ENCODE peak calls at places on chromosomes 11 and 22, in eight cellular contexts. Y, P, J, E, G, A, I and X are unnamed samples.

GRCh38 chr11:11733246-11733763 is 108.5 kb upstream of the USP47 start:
- DNase-seq in Y (no peak), P (no peak), J (no peak), E (no peak), G (no peak), A (no peak), I (no peak), X (no peak)

GRCh38 chr11:65311197-65311631 is 3.5 kb upstream of the CDC42EP2 start:
- DNase-seq in Y (no peak), P (no peak), J (no peak), E (no peak), G (peak; percentile 34), A (no peak), I (peak; percentile 65), X (no peak)

GRCh38 chr11:94725071-94725470 is 43.1 kb upstream of the AMOTL1 start:
- DNase-seq in Y (no peak), P (no peak), J (no peak), E (no peak), G (peak; percentile 76), A (no peak), I (no peak), X (no peak)

GRCh38 chr11:27282806-27283205 is 80.2 kb downstream of the CCDC34 start:
- DNase-seq in Y (no peak), P (no peak), J (peak; percentile 34), E (no peak), G (no peak), A (no peak), I (no peak), X (no peak)

GRCh38 chr11:121249039-121249663 is 43.4 kb upstream of the SC5D start:
- DNase-seq in Y (no peak), P (no peak), J (peak; percentile 24), E (no peak), G (peak; percentile 69), A (peak; percentile 17), I (no peak), X (peak; percentile 23)

GRCh38 chr22:50459016-50459415 is 15.8 kb downstream of the SBF1 start:
- DNase-seq in Y (no peak), P (no peak), J (no peak), E (no peak), G (no peak), A (no peak), I (no peak), X (no peak)

GRCh38 chr11:11263238-11264030 is 89.6 kb downstream of the CSNK2A3 start:
- DNase-seq in Y (no peak), P (no peak), J (no peak), E (no peak), G (peak; percentile 41), A (no peak), I (no peak), X (peak; percentile 50)

GRCh38 chr11:93741882-93742226 is 382 bp downstream of the C11orf54 start:
- DNase-seq in Y (peak; percentile 17), P (no peak), J (peak; percentile 82), E (no peak), G (peak; percentile 79), A (no peak), I (peak; percentile 69), X (peak; percentile 83)

GRCh38 chr11:18912883-18913282 is 26.3 kb downstream of the MRGPRX1 start:
- DNase-seq in Y (no peak), P (no peak), J (no peak), E (no peak), G (no peak), A (no peak), I (no peak), X (no peak)

GRCh38 chr22:30294066-30294465 is 4.8 kb upstream of the CASTOR1 start:
- DNase-seq in Y (no peak), P (no peak), J (no peak), E (no peak), G (no peak), A (no peak), I (no peak), X (no peak)

GRCh38 chr11:73252577-73253191 is 19.5 kb upstream of the P2RY6 start:
- DNase-seq in Y (no peak), P (no peak), J (no peak), E (no peak), G (no peak), A (no peak), I (peak; percentile 13), X (no peak)
- TF ChIP-seq CTCF in Y (no peak), P (no peak), J (no peak), E (no peak), G (peak; percentile 30), A (no peak), I (no peak), X (peak; percentile 33)

DNA sequence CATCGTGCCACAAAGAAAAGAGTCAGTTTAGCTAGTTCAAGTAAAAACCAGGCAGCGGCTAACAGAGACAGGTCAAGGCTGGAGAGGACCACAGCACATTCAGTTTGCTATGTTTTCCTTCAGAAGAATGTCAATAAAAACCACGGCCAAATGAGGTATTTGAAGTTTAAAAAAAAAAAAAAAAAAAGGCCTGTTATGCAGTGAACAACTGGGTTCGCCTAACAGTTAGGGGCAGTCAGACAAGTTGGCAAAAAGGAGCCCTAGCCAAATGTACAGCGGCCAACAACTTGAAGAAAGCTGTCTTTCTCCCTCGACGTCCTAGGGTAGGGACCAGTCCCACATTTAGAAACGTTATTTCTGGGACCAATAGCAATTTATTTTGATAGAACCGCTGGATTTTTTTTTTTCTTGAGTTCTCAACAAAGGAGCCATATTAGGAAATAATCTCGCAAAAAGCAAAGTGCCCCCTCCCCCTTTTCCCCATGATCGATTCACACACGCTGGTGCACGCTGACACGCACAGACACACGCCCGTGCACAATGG is 237.8 kb downstream of the TTC28 start:
- DNase-seq in Y (no peak), P (no peak), J (peak; percentile 5), E (no peak), G (no peak), A (no peak), I (no peak), X (no peak)
- H3K4me3 ChIP-seq in Y (peak overlapping the region; percentile 59), P (peak overlapping the region; percentile 54), J (no peak overlapping the region), E (peak overlapping the region; percentile 68), G (peak overlapping the region; percentile 57), A (peak overlapping the region; percentile 65), I (peak overlapping the region; percentile 54), X (peak overlapping the region; percentile 70)

DNA sequence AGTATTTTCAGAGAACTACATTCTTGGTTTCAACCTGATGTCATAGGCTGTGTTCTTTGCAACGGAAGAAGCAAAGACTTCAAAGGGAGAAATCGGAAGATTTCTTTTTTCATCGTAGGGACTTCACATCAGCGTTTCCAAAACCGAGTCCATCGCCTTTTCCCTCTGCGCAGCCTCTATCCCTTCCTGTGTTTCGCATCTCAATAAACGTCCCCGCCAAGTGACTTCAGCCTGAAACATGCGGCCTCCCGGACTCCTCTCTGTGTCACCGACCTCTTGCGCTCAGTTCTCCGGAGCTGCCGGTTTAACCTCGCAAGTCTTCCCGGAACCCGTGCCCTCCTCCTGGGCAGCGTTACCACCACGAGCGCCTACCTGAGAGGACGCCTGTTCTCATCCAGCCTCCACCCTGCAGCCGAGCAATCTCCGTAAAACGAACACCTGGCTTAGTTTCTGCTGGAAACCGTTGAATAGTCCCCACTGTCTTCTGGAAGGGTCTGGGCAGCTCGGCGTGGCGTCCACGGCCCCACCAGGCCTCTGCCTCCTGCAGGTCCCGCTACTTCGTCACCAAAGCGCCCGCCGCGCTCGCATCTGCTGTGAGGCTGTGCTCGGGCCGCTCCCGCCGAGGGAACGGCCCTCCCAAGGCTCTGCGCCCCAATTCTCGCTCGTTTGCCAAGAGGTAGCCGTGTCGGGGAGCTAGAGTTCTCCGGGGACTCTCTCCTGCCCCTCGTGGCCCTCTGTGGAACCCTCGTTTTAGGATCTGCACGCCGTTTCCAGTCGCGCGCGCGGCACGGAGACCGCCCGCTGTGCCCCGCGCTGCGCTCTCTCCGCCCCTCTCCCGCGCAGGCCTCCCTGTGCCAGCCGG is at the start of gene GLB1L3:
- DNase-seq in Y (no peak), P (peak; percentile 81), J (peak; percentile 17), E (peak; percentile 68), G (peak; percentile 76), A (no peak), I (no peak), X (no peak)
- TF ChIP-seq CTCF in Y (peak; percentile 50), P (peak; percentile 46), J (no peak), E (peak; percentile 24), G (peak; percentile 52), A (no peak), I (no peak), X (peak; percentile 24)

DNA sequence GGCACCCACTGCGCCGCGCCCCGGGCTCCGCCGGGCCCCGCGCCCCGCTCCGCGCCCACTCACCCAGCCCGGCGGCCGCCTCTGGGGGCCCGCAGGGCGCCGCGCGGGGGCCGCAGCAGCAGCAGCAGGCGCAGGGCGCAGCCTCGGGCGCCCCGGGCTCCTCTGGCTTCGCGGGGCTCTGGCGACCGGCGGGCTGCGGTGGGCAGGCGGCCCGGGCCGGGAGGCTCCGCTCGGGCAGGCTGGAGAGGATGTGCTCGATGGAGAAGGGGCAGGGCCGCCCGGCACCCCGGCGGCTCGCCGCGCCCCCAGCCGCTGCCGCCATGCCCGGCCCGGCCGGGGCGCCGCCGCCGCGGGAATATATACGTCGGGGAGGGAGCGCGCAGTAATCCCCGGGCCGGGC is at the start of gene GSC2:
- DNase-seq in Y (no peak), P (no peak), J (no peak), E (no peak), G (no peak), A (no peak), I (no peak), X (no peak)
- H3K4me3 ChIP-seq in Y (no peak within 1 kb of the TSS), P (peak within 1 kb of the TSS; percentile 37), J (no peak within 1 kb of the TSS), E (peak within 1 kb of the TSS; percentile 14), G (no peak within 1 kb of the TSS), A (peak within 1 kb of the TSS; percentile 18), I (peak within 1 kb of the TSS; percentile 35), X (no peak within 1 kb of the TSS)

GRCh38 chr11:123429336-123429735 is 733 bp upstream of the GRAMD1B start:
- DNase-seq in Y (peak; percentile 48), P (no peak), J (peak; percentile 70), E (no peak), G (peak; percentile 54), A (no peak), I (no peak), X (no peak)

GRCh38 chr11:123428221-123428631 is 1.8 kb upstream of the GRAMD1B start:
- DNase-seq in Y (no peak), P (no peak), J (peak; percentile 53), E (no peak), G (no peak), A (no peak), I (no peak), X (no peak)

GRCh38 chr11:123430736-123431356 is 777 bp downstream of the GRAMD1B start:
- DNase-seq in Y (no peak), P (peak; percentile 95), J (peak; percentile 77), E (peak; percentile 21), G (peak; percentile 21), A (no peak), I (peak; percentile 52), X (no peak)

GRCh38 chr11:123431619-123432018 is 1.6 kb downstream of the GRAMD1B start:
- DNase-seq in Y (no peak), P (no peak), J (no peak), E (no peak), G (peak; percentile 39), A (no peak), I (no peak), X (no peak)

GRCh38 chr11:123429851-123430735 is at the start of gene GRAMD1B:
- DNase-seq in Y (peak; percentile 44), P (peak; percentile 91), J (peak; percentile 95), E (peak; percentile 19), G (peak; percentile 11), A (no peak), I (peak; percentile 47), X (no peak)
- TF ChIP-seq CTCF in Y (peak; percentile 29), P (no peak), J (peak; percentile 31), E (peak; percentile 8), G (no peak), A (no peak), I (no peak), X (no peak)